ENCODE peak calls at places on chromosomes 1 and 21, in ten cellular contexts. One of them, this sample, is unnamed.

GRCh38 chr1:93000751-93001175 is 39.5 kb upstream of the DIPK1A start:
- DNase-seq in heart left ventricle: no peak
- DNase-seq in cardiac fibroblast: peak; percentile 54
- DNase-seq in GM13977: no peak
- DNase-seq in type B pancreatic cell: no peak
- DNase-seq in vagina: no peak
- DNase-seq in fibroblast of pulmonary artery: peak; percentile 31
- DNase-seq in H9: no peak
- DNase-seq in AG10803: peak; percentile 26
- DNase-seq in neural progenitor cell: peak; percentile 26
- DNase-seq in this sample: no peak

GRCh38 chr1:151371340-151371739 is 1.2 kb downstream of the SELENBP1 start:
- DNase-seq in heart left ventricle: peak; percentile 37
- DNase-seq in cardiac fibroblast: peak; percentile 74
- DNase-seq in GM13977: no peak
- DNase-seq in type B pancreatic cell: no peak
- DNase-seq in vagina: no peak
- DNase-seq in fibroblast of pulmonary artery: peak; percentile 50
- DNase-seq in H9: no peak
- DNase-seq in AG10803: peak; percentile 69
- DNase-seq in neural progenitor cell: no peak
- DNase-seq in this sample: peak; percentile 91

GRCh38 chr1:31216016-31216415 is 23.7 kb downstream of the NKAIN1 start:
- DNase-seq in heart left ventricle: peak; percentile 87
- DNase-seq in cardiac fibroblast: peak; percentile 57
- DNase-seq in GM13977: no peak
- DNase-seq in type B pancreatic cell: peak; percentile 84
- DNase-seq in vagina: no peak
- DNase-seq in fibroblast of pulmonary artery: peak; percentile 70
- DNase-seq in H9: peak; percentile 59
- DNase-seq in AG10803: peak; percentile 22
- DNase-seq in neural progenitor cell: peak; percentile 54
- DNase-seq in this sample: no peak

GRCh38 chr21:30257773-30258172 is 25.0 kb downstream of the KRTAP24-1 start:
- DNase-seq in heart left ventricle: no peak
- DNase-seq in cardiac fibroblast: peak; percentile 76
- DNase-seq in GM13977: no peak
- DNase-seq in type B pancreatic cell: no peak
- DNase-seq in vagina: no peak
- DNase-seq in fibroblast of pulmonary artery: peak; percentile 78
- DNase-seq in H9: peak; percentile 54
- DNase-seq in AG10803: peak; percentile 13
- DNase-seq in neural progenitor cell: peak; percentile 75
- DNase-seq in this sample: peak; percentile 77

GRCh38 chr1:16155537-16156410 is at the start of gene EPHA2:
- DNase-seq in heart left ventricle: peak; percentile 95
- DNase-seq in cardiac fibroblast: peak; percentile 90
- DNase-seq in GM13977: no peak
- DNase-seq in type B pancreatic cell: peak; percentile 91
- DNase-seq in vagina: no peak
- DNase-seq in fibroblast of pulmonary artery: peak; percentile 88
- DNase-seq in H9: peak; percentile 95
- DNase-seq in AG10803: peak; percentile 77
- DNase-seq in neural progenitor cell: peak; percentile 98
- DNase-seq in this sample: peak; percentile 96

GRCh38 chr1:41742219-41742618 is 176.5 kb downstream of the HIVEP3 start:
- DNase-seq in heart left ventricle: no peak
- DNase-seq in cardiac fibroblast: peak; percentile 58
- DNase-seq in GM13977: no peak
- DNase-seq in type B pancreatic cell: no peak
- DNase-seq in vagina: no peak
- DNase-seq in fibroblast of pulmonary artery: peak; percentile 47
- DNase-seq in H9: no peak
- DNase-seq in AG10803: peak; percentile 88
- DNase-seq in neural progenitor cell: no peak
- DNase-seq in this sample: no peak

GRCh38 chr1:14095001-14095400 is 395.0 kb downstream of the PRDM2 start:
- DNase-seq in heart left ventricle: no peak
- DNase-seq in cardiac fibroblast: peak; percentile 33
- DNase-seq in GM13977: peak; percentile 37
- DNase-seq in type B pancreatic cell: no peak
- DNase-seq in vagina: no peak
- DNase-seq in fibroblast of pulmonary artery: peak; percentile 1
- DNase-seq in H9: peak; percentile 28
- DNase-seq in AG10803: peak; percentile 16
- DNase-seq in neural progenitor cell: peak; percentile 64
- DNase-seq in this sample: peak; percentile 43

GRCh38 chr1:20584890-20585289 is 4.0 kb upstream of the CDA start:
- DNase-seq in heart left ventricle: no peak
- DNase-seq in cardiac fibroblast: peak; percentile 35
- DNase-seq in GM13977: no peak
- DNase-seq in type B pancreatic cell: no peak
- DNase-seq in vagina: no peak
- DNase-seq in fibroblast of pulmonary artery: peak; percentile 48
- DNase-seq in H9: peak; percentile 59
- DNase-seq in AG10803: no peak
- DNase-seq in neural progenitor cell: no peak
- DNase-seq in this sample: peak; percentile 73

GRCh38 chr1:205918955-205919746 is 24.1 kb downstream of the SLC26A9 start:
- DNase-seq in heart left ventricle: peak; percentile 85
- DNase-seq in cardiac fibroblast: peak; percentile 91
- DNase-seq in GM13977: peak; percentile 83
- DNase-seq in type B pancreatic cell: no peak
- DNase-seq in vagina: no peak
- DNase-seq in fibroblast of pulmonary artery: peak; percentile 92
- DNase-seq in H9: peak; percentile 89
- DNase-seq in AG10803: peak; percentile 85
- DNase-seq in neural progenitor cell: peak; percentile 74
- DNase-seq in this sample: peak; percentile 95

GRCh38 chr1:21801100-21801499 is 11.0 kb upstream of the LDLRAD2 start:
- DNase-seq in heart left ventricle: no peak
- DNase-seq in cardiac fibroblast: no peak
- DNase-seq in GM13977: no peak
- DNase-seq in type B pancreatic cell: no peak
- DNase-seq in vagina: no peak
- DNase-seq in fibroblast of pulmonary artery: no peak
- DNase-seq in H9: no peak
- DNase-seq in AG10803: no peak
- DNase-seq in neural progenitor cell: no peak
- DNase-seq in this sample: peak; percentile 63

GRCh38 chr1:29506678-29507225 is 270.4 kb downstream of the PTPRU start:
- DNase-seq in heart left ventricle: no peak
- DNase-seq in cardiac fibroblast: no peak
- DNase-seq in GM13977: no peak
- DNase-seq in type B pancreatic cell: peak; percentile 56
- DNase-seq in vagina: no peak
- DNase-seq in fibroblast of pulmonary artery: no peak
- DNase-seq in H9: peak; percentile 17
- DNase-seq in AG10803: no peak
- DNase-seq in neural progenitor cell: no peak
- DNase-seq in this sample: no peak

GRCh38 chr21:29797155-29797554 is 142.6 kb downstream of the GRIK1 start:
- DNase-seq in heart left ventricle: no peak
- DNase-seq in cardiac fibroblast: no peak
- DNase-seq in GM13977: no peak
- DNase-seq in type B pancreatic cell: no peak
- DNase-seq in vagina: no peak
- DNase-seq in fibroblast of pulmonary artery: no peak
- DNase-seq in H9: no peak
- DNase-seq in AG10803: no peak
- DNase-seq in neural progenitor cell: no peak
- DNase-seq in this sample: no peak

GRCh38 chr1:77825356-77825709 is 45.9 kb downstream of the MIGA1 start:
- DNase-seq in heart left ventricle: no peak
- DNase-seq in cardiac fibroblast: peak; percentile 92
- DNase-seq in GM13977: peak; percentile 16
- DNase-seq in type B pancreatic cell: no peak
- DNase-seq in vagina: no peak
- DNase-seq in fibroblast of pulmonary artery: peak; percentile 91
- DNase-seq in H9: no peak
- DNase-seq in AG10803: peak; percentile 83
- DNase-seq in neural progenitor cell: peak; percentile 54
- DNase-seq in this sample: peak; percentile 91

GRCh38 chr1:210654176-210654786 is 325.6 kb downstream of the HHAT start:
- DNase-seq in heart left ventricle: no peak
- DNase-seq in cardiac fibroblast: no peak
- DNase-seq in GM13977: no peak
- DNase-seq in type B pancreatic cell: no peak
- DNase-seq in vagina: no peak
- DNase-seq in fibroblast of pulmonary artery: no peak
- DNase-seq in H9: no peak
- DNase-seq in AG10803: no peak
- DNase-seq in neural progenitor cell: no peak
- DNase-seq in this sample: peak; percentile 53

GRCh38 chr1:230292739-230293720 is 133.1 kb downstream of the PGBD5 start:
- DNase-seq in heart left ventricle: no peak
- DNase-seq in cardiac fibroblast: no peak
- DNase-seq in GM13977: no peak
- DNase-seq in type B pancreatic cell: no peak
- DNase-seq in vagina: no peak
- DNase-seq in fibroblast of pulmonary artery: no peak
- DNase-seq in H9: no peak
- DNase-seq in AG10803: no peak
- DNase-seq in neural progenitor cell: peak; percentile 36
- DNase-seq in this sample: peak; percentile 34

GRCh38 chr1:64814427-64814826 is 69.6 kb downstream of the RAVER2 start:
- DNase-seq in heart left ventricle: no peak
- DNase-seq in cardiac fibroblast: no peak
- DNase-seq in GM13977: no peak
- DNase-seq in type B pancreatic cell: no peak
- DNase-seq in vagina: no peak
- DNase-seq in fibroblast of pulmonary artery: no peak
- DNase-seq in H9: no peak
- DNase-seq in AG10803: no peak
- DNase-seq in neural progenitor cell: no peak
- DNase-seq in this sample: no peak

GRCh38 chr1:243483084-243483845 is 227.4 kb downstream of the SDCCAG8 start:
- DNase-seq in heart left ventricle: no peak
- DNase-seq in cardiac fibroblast: no peak
- DNase-seq in GM13977: no peak
- DNase-seq in type B pancreatic cell: no peak
- DNase-seq in vagina: no peak
- DNase-seq in fibroblast of pulmonary artery: no peak
- DNase-seq in H9: peak; percentile 72
- DNase-seq in AG10803: no peak
- DNase-seq in neural progenitor cell: peak; percentile 57
- DNase-seq in this sample: no peak
- TF ChIP-seq CTCF in heart left ventricle: no peak
- TF ChIP-seq CTCF in cardiac fibroblast: no peak
- TF ChIP-seq CTCF in GM13977: peak; percentile 31
- TF ChIP-seq CTCF in type B pancreatic cell: peak; percentile 49
- TF ChIP-seq CTCF in vagina: no peak
- TF ChIP-seq CTCF in fibroblast of pulmonary artery: no peak
- TF ChIP-seq CTCF in H9: peak; percentile 53
- TF ChIP-seq CTCF in AG10803: peak; percentile 3
- TF ChIP-seq CTCF in neural progenitor cell: peak; percentile 42
- TF ChIP-seq CTCF in this sample: no peak

GRCh38 chr1:107777664-107778047 is 187.3 kb downstream of the VAV3 start:
- DNase-seq in heart left ventricle: no peak
- DNase-seq in cardiac fibroblast: no peak
- DNase-seq in GM13977: no peak
- DNase-seq in type B pancreatic cell: no peak
- DNase-seq in vagina: no peak
- DNase-seq in fibroblast of pulmonary artery: no peak
- DNase-seq in H9: no peak
- DNase-seq in AG10803: no peak
- DNase-seq in neural progenitor cell: no peak
- DNase-seq in this sample: no peak
- TF ChIP-seq CTCF in heart left ventricle: no peak
- TF ChIP-seq CTCF in cardiac fibroblast: no peak
- TF ChIP-seq CTCF in GM13977: no peak
- TF ChIP-seq CTCF in type B pancreatic cell: no peak
- TF ChIP-seq CTCF in vagina: no peak
- TF ChIP-seq CTCF in fibroblast of pulmonary artery: no peak
- TF ChIP-seq CTCF in H9: no peak
- TF ChIP-seq CTCF in AG10803: no peak
- TF ChIP-seq CTCF in neural progenitor cell: no peak
- TF ChIP-seq CTCF in this sample: no peak

DNA sequence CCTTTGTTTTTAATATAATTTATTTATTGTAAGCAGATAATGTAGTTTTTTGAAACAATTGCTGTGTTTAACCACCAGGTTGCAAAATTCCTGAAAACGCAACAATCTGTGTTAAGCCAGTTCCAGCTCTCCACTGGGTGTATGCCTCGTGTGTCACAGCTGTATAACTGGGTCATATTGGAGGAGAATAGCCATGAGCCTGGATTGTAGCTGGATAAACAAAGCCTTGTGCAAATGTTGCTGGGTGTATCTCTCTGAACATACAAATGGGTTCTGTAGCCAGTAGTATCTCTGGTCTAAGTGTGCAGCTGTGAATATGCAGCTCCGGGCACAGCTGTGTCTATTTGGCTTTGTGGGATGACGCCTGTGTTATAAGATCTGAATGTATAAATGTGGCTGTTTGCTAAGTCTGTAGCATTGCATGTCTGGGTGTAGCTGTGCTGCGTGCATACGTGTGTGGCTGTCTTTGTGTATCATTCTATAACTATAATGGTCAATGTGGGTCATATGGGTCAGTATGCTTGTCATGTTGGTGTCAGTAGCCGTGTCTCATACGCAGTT is 2.7 kb downstream of the TCEA3 start:
- DNase-seq in heart left ventricle: no peak
- DNase-seq in cardiac fibroblast: peak; percentile 68
- DNase-seq in GM13977: no peak
- DNase-seq in type B pancreatic cell: no peak
- DNase-seq in vagina: no peak
- DNase-seq in fibroblast of pulmonary artery: peak; percentile 74
- DNase-seq in H9: no peak
- DNase-seq in AG10803: peak; percentile 83
- DNase-seq in neural progenitor cell: no peak
- DNase-seq in this sample: peak; percentile 21
- TF ChIP-seq CTCF in heart left ventricle: no peak
- TF ChIP-seq CTCF in cardiac fibroblast: peak; percentile 25
- TF ChIP-seq CTCF in GM13977: no peak
- TF ChIP-seq CTCF in type B pancreatic cell: peak; percentile 46
- TF ChIP-seq CTCF in vagina: no peak
- TF ChIP-seq CTCF in fibroblast of pulmonary artery: peak; percentile 32
- TF ChIP-seq CTCF in H9: no peak
- TF ChIP-seq CTCF in AG10803: peak; percentile 47
- TF ChIP-seq CTCF in neural progenitor cell: no peak
- TF ChIP-seq CTCF in this sample: no peak

GRCh38 chr21:20108976-20109375 is 889.2 kb upstream of the NCAM2 start:
- DNase-seq in heart left ventricle: no peak
- DNase-seq in cardiac fibroblast: no peak
- DNase-seq in GM13977: no peak
- DNase-seq in type B pancreatic cell: no peak
- DNase-seq in vagina: no peak
- DNase-seq in fibroblast of pulmonary artery: no peak
- DNase-seq in H9: no peak
- DNase-seq in AG10803: no peak
- DNase-seq in neural progenitor cell: peak; percentile 18
- DNase-seq in this sample: no peak

DNA sequence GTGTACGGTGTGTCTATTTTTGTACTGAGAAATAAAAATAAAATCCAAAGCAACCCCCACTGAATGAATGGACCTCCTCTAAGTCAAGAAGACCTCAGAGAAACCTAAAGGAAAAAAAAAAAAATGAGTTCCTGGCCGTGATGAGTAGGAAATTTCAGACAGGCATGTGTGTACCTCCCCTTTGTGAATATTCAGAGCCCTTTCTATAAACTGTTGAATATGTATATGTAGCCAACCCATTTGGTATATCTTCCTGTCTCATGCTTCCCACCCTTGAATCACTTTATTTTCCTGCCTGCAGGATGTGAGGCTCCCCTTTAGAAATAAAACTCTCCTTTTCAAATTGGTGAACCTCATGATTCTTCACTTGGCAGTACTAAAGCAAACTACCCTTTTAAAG is 887.8 kb upstream of the NCAM2 start:
- DNase-seq in heart left ventricle: no peak
- DNase-seq in cardiac fibroblast: no peak
- DNase-seq in GM13977: no peak
- DNase-seq in type B pancreatic cell: no peak
- DNase-seq in vagina: no peak
- DNase-seq in fibroblast of pulmonary artery: no peak
- DNase-seq in H9: no peak
- DNase-seq in AG10803: no peak
- DNase-seq in neural progenitor cell: no peak
- DNase-seq in this sample: no peak
- TF ChIP-seq CTCF in heart left ventricle: no peak
- TF ChIP-seq CTCF in cardiac fibroblast: no peak
- TF ChIP-seq CTCF in GM13977: no peak
- TF ChIP-seq CTCF in type B pancreatic cell: no peak
- TF ChIP-seq CTCF in vagina: no peak
- TF ChIP-seq CTCF in fibroblast of pulmonary artery: no peak
- TF ChIP-seq CTCF in H9: no peak
- TF ChIP-seq CTCF in AG10803: no peak
- TF ChIP-seq CTCF in neural progenitor cell: no peak
- TF ChIP-seq CTCF in this sample: no peak